ENCODE peak calls at places on chromosome 13, in six cellular contexts. M is right cardiac atrium, A is iPS DF 6.9, Y is stomach, T is aorta, D is PC-3. S is an unnamed sample. For H3K27me3, the result is how much of the 10 kb centered on the place peaks cover.

GRCh38 chr13:66700336-66700735 is 529.8 kb downstream of the PCDH9 start:
- DNase-seq in M (no peak), A (no peak), Y (no peak), T (no peak), D (no peak), S (no peak)

GRCh38 chr13:35703061-35703460 is 226.6 kb upstream of the MAB21L1 start:
- DNase-seq in A (no peak), T (no peak), Y (no peak), M (no peak), D (no peak), S (no peak)

GRCh38 chr13:100128373-100128772 is 39.5 kb downstream of the PCCA start:
- DNase-seq in A (no peak), T (no peak), D (no peak), Y (no peak), M (no peak), S (no peak)

GRCh38 chr13:29954082-29955043 is 103.9 kb upstream of the UBL3 start:
- DNase-seq in M (no peak), T (no peak), Y (no peak), D (no peak), A (no peak), S (no peak)

GRCh38 chr13:108985166-108985565 is 355.8 kb downstream of the MYO16 start:
- DNase-seq in Y (no peak), M (no peak), A (no peak), T (no peak), D (no peak), S (no peak)

GRCh38 chr13:109964164-109964563 is 177.8 kb upstream of the IRS2 start:
- DNase-seq in M (no peak), Y (no peak), D (no peak), T (no peak), A (no peak), S (no peak)

GRCh38 chr13:83839158-83839557 is 43.1 kb downstream of the SLITRK1 start:
- DNase-seq in T (no peak), D (no peak), Y (no peak), A (no peak), M (no peak), S (no peak)

GRCh38 chr13:88656751-88657150 is 985.6 kb downstream of the SLITRK5 start:
- DNase-seq in D (peak), T (no peak), M (no peak), Y (no peak), A (no peak), S (no peak)

GRCh38 chr13:96200810-96201209 is 110.9 kb downstream of the HS6ST3 start:
- DNase-seq in D (no peak), M (no peak), T (no peak), A (no peak), Y (no peak), S (no peak)

GRCh38 chr13:51590966-51591627 is 6.8 kb downstream of the WDFY2 start:
- DNase-seq in A (no peak), D (peak), T (no peak), Y (peak), M (no peak), S (no peak)

GRCh38 chr13:111566567-111566966 is 246.1 kb downstream of the TEX29 start:
- DNase-seq in M (no peak), D (no peak), Y (no peak), A (no peak), T (peak), S (no peak)

GRCh38 chr13:79435549-79435948 is 29.5 kb upstream of the RBM26 start:
- DNase-seq in T (no peak), Y (no peak), M (no peak), D (peak), A (no peak), S (no peak)

GRCh38 chr13:51235186-51235585 is 13.0 kb downstream of the FAM124A start:
- DNase-seq in M (no peak), D (no peak), A (no peak), T (no peak), Y (no peak), S (no peak)

GRCh38 chr13:100361504-100361903 is 227.1 kb downstream of the GGACT start:
- DNase-seq in Y (no peak), M (no peak), D (peak), T (no peak), A (no peak), S (no peak)

GRCh38 chr13:30618186-30618937 is 642 bp downstream of the USPL1 start:
- DNase-seq in T (no peak), D (peak), A (no peak), M (no peak), Y (peak), S (peak)

GRCh38 chr13:91133941-91134772 is 213.3 kb upstream of the MIR17HG start:
- DNase-seq in D (peak), M (no peak), A (no peak), Y (peak), T (no peak), S (no peak)

GRCh38 chr13:95624020-95624419 is 20.5 kb downstream of the DZIP1 start:
- DNase-seq in A (no peak), T (no peak), M (no peak), Y (no peak), D (peak), S (no peak)

GRCh38 chr13:23460309-23460708 is 26.8 kb upstream of the SACS start:
- DNase-seq in T (no peak), Y (no peak), A (no peak), D (no peak), M (no peak), S (no peak)

GRCh38 chr13:109611912-109612691 is 174.3 kb downstream of the IRS2 start:
- DNase-seq in A (no peak), D (peak), M (no peak), T (no peak), Y (no peak), S (no peak)

GRCh38 chr13:93476175-93476574 is 249.6 kb downstream of the GPC6 start:
- DNase-seq in A (no peak), M (no peak), D (peak), T (no peak), Y (no peak), S (no peak)

GRCh38 chr13:65540064-65540635 is 1690.0 kb downstream of the PCDH9 start:
- DNase-seq in Y (no peak), A (no peak), D (peak), M (no peak), T (no peak), S (no peak)

GRCh38 chr13:47594833-47595232 is 406.2 kb downstream of the SUCLA2 start:
- DNase-seq in T (no peak), Y (no peak), A (peak), D (peak), M (no peak), S (no peak)

GRCh38 chr13:99857738-99858137 is 113.8 kb downstream of the ZIC5 start:
- DNase-seq in T (no peak), Y (no peak), A (no peak), D (no peak), M (no peak), S (no peak)

GRCh38 chr13:45180713-45181601 is 19.9 kb downstream of the KCTD4 start:
- DNase-seq in M (no peak), Y (no peak), T (no peak), D (peak), A (no peak), S (no peak)

GRCh38 chr13:109744512-109745051 is 41.8 kb downstream of the IRS2 start:
- DNase-seq in M (peak), Y (no peak), T (no peak), D (peak), A (no peak), S (no peak)

GRCh38 chr13:23572836-23573235 is 2.6 kb downstream of the TNFRSF19 start:
- DNase-seq in T (no peak), A (no peak), D (no peak), M (no peak), Y (no peak), S (no peak)

DNA sequence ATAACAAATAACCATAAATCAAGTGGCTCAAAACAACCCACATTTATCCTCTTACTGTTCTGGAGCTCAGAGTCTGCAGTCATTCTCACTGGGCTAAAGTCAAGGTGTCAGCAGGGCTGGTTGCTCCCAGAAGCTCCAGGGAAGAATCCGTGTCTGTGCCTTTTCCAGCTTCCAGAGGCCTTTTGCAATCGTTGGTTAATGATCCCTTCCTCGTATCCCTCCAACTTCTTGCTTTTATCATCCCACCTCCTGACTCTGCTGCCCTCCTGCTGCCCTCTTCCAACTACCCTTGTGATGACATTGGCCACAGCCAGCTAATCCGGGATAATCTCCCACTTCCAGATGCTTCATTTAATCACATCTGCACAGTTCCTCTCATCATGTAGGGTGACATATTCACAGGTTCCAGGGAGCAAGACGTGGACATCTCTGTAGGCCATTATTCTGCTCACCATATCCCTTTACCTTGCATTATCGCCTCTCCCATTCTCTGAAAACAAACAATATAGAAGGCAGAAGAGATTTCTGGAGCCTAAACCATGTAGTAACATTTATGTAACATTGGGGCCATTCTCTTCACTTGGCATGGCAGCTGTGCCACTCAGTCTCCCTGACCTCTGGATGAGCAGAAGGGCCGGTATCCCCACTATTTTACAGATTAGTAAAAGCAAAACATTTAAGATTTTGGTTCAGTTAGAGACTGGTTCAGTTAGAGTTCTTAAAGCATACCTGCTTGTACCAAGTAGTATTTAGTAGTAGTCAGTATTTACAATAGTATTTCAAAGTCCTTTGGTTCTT is 53.5 kb downstream of the RFC3 start:
- DNase-seq in T (no peak), M (no peak), D (no peak), A (no peak), Y (no peak), S (no peak)
- H3K27me3 ChIP-seq in T (under half), M (under half), D (under half), A (under half), Y (under half), S (under half)

GRCh38 chr13:43397110-43397509 is 373.7 kb downstream of the DNAJC15 start:
- DNase-seq in T (no peak), D (no peak), M (no peak), A (no peak), Y (no peak), S (no peak)
- H3K27ac ChIP-seq in T (no peak), D (no peak), M (no peak), A (no peak), Y (no peak), S (no peak)

GRCh38 chr13:112956516-112957294 is 12.3 kb upstream of the MCF2L start:
- DNase-seq in A (no peak), Y (no peak), M (no peak), T (no peak), D (no peak), S (no peak)

GRCh38 chr13:112955271-112955937 is 13.6 kb upstream of the MCF2L start:
- DNase-seq in Y (no peak), D (no peak), A (no peak), M (no peak), T (no peak), S (no peak)

GRCh38 chr13:112957295-112957677 is 11.7 kb upstream of the MCF2L start:
- DNase-seq in Y (no peak), D (no peak), A (no peak), T (peak), M (no peak), S (no peak)

GRCh38 chr13:112954488-112955270 is 14.3 kb upstream of the MCF2L start:
- DNase-seq in M (no peak), T (no peak), Y (peak), D (no peak), A (no peak), S (no peak)

DNA sequence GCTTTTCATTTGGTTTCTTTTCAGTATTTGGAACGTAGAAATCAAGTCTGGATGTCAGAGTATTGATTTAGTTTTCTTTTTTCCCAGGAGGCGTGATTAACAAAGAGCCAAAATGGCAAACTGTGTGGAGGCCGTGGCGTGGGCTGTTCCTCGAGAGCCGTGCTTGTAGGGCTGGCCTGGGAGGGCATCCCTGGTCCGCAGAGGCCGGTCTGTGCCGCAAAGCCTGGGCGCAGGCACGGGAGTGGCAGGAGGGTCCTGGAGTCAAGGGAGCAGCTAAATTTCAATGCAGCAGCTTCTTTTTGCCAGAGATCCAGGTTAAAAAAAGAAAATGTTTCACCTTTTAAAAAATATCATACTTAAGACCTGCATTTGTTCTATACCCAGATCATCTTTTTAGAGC is 13.1 kb upstream of the MCF2L start:
- DNase-seq in T (no peak), A (no peak), D (no peak), M (no peak), Y (no peak), S (no peak)
- H3K27me3 ChIP-seq in T (under half), A (under half), D (under half), M (under half), Y (under half), S (under half)

GRCh38 chr13:75329097-75329496 is 152.9 kb downstream of the TBC1D4 start:
- DNase-seq in T (no peak), A (no peak), Y (no peak), D (no peak), M (no peak), S (no peak)

GRCh38 chr13:75329723-75330122 is 152.2 kb downstream of the TBC1D4 start:
- DNase-seq in D (no peak), A (no peak), T (no peak), Y (no peak), M (no peak), S (no peak)

GRCh38 chr13:75324413-75324940 is 157.5 kb downstream of the TBC1D4 start:
- DNase-seq in A (no peak), T (no peak), M (no peak), Y (no peak), D (no peak), S (no peak)

GRCh38 chr13:75327132-75327505 is 154.8 kb downstream of the TBC1D4 start:
- DNase-seq in Y (no peak), M (no peak), A (no peak), D (no peak), T (no peak), S (no peak)

DNA sequence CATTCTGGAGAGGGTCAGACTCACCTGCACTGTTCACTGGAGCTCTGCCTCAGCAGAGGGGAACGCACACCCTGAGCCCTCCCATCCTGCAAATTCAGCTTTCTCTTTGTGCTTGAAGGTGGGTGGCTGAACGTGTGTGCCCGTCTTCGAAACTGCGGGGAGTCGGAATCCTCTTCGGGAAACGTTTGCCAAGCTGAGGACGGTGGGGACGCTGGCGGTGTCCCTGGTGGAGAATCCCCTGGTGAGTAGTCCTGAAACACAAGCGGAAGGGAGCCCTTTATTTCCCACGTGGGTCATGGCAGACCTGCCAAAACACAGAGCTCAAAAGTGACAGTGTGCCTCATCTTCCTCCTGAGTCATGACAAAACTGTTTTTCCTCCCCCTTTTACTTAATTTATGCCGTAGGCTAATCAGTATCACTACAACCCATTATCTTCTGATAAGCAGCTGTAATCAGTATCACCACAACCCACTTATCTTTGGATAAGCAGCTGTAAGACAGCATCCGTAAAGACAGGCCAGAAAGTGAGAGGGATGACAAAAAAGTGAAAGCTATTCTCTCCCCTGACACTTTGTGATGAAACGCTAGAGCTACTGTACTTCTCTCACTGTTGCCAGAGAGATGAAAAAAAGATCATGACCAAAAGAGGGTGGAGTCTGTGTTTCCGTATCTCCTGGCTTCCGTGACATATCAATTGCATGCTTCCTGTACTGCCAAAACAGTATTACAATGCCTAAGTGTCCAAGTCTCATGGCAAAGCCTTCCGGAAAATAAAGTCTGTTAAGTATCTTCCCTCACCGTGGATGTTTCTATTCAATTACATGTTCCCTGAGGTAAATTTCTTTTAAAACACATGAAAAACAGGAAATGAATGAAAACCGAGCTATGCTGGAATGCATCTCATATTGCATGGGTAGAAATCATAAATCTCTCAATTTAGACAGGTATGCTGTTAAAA is 155.5 kb downstream of the TBC1D4 start:
- DNase-seq in M (peak), Y (no peak), D (no peak), T (no peak), A (no peak), S (no peak)
- H3K27ac ChIP-seq in M (peak), Y (peak), D (no peak), T (no peak), A (no peak), S (peak)

GRCh38 chr13:32300406-32300805 is 14.8 kb downstream of the ZAR1L start:
- DNase-seq in D (no peak), Y (no peak), A (no peak), T (no peak), M (no peak), S (no peak)

GRCh38 chr13:32300920-32301319 is 14.2 kb downstream of the ZAR1L start:
- DNase-seq in M (no peak), Y (no peak), A (no peak), D (no peak), T (no peak), S (no peak)

GRCh38 chr13:32299893-32300292 is 15.3 kb downstream of the ZAR1L start:
- DNase-seq in Y (no peak), D (no peak), A (no peak), T (no peak), M (no peak), S (no peak)

GRCh38 chr13:32297206-32297605 is 18.0 kb downstream of the ZAR1L start:
- DNase-seq in T (no peak), M (no peak), Y (no peak), A (no peak), D (no peak), S (no peak)

GRCh38 chr13:32298695-32299094 is 16.5 kb downstream of the ZAR1L start:
- DNase-seq in A (no peak), M (no peak), D (no peak), T (no peak), Y (no peak), S (no peak)
- H3K27me3 ChIP-seq in A (under half), M (under half), D (under half), T (under half), Y (under half), S (under half)

S was measured in left lung.